ENCODE peak calls at places on chromosome 22, in nine cellular contexts. L is dorsolateral prefrontal cortex, A is transverse colon, F is bronchial epithelial cell, Z is left ventricle myocardium inferior, B is gastrocnemius medialis, I is RWPE1, Y is T-cell, O is progenitor cell of endocrine pancreas. X is an unnamed sample.

GRCh38 chr22:49363526-49364230 is 464.0 kb downstream of the BRD1 start:
- DNase-seq in Y (no peak), O (no peak), Z (no peak), F (no peak), B (no peak), L (no peak), I (no peak), A (no peak), X (no peak)

GRCh38 chr22:46021577-46021976 is 44.6 kb upstream of the WNT7B start:
- DNase-seq in Z (no peak), L (no peak), Y (no peak), O (no peak), I (no peak), F (no peak), B (peak; percentile 7), A (peak; percentile 0), X (peak; percentile 50)

GRCh38 chr22:39529487-39529851 is 3.1 kb downstream of the RPS19BP1 start:
- DNase-seq in L (no peak), Z (no peak), A (no peak), O (no peak), I (no peak), B (no peak), F (no peak), Y (no peak), X (no peak)

GRCh38 chr22:22655452-22656108 is 11.2 kb downstream of the GGTLC2 start:
- DNase-seq in Z (no peak), L (no peak), Y (no peak), A (no peak), F (no peak), I (no peak), B (no peak), O (no peak), X (no peak)

GRCh38 chr22:50247748-50248147 is 2.9 kb upstream of the TUBGCP6 start:
- DNase-seq in A (peak; percentile 77), L (no peak), O (no peak), B (no peak), Z (no peak), Y (peak; percentile 39), F (peak; percentile 46), I (peak; percentile 59), X (peak; percentile 58)

GRCh38 chr22:50529416-50530279 is at the start of gene TYMP:
- DNase-seq in B (peak; percentile 53), L (no peak), Y (no peak), F (peak; percentile 32), Z (peak; percentile 82), A (peak; percentile 90), I (no peak), O (no peak), X (peak; percentile 47)

GRCh38 chr22:47565607-47566006 is 803.2 kb downstream of the TBC1D22A start:
- DNase-seq in A (no peak), O (no peak), I (no peak), L (no peak), Y (no peak), B (no peak), Z (no peak), F (no peak), X (no peak)

GRCh38 chr22:37647928-37648327 is 8.5 kb downstream of the SH3BP1 start:
- DNase-seq in B (no peak), A (peak; percentile 67), O (no peak), Z (no peak), Y (no peak), I (no peak), F (no peak), L (no peak), X (no peak)